ENCODE peak calls at places on chromosome 12, in nine cellular contexts. One of them, this sample, is unnamed.

GRCh38 chr12:92070054-92070863 is 75.4 kb downstream of the BTG1 start:
- DNase-seq in CD14-positive monocyte: no peak
- DNase-seq in B cell: no peak
- DNase-seq in endothelial cell: no peak
- DNase-seq in GM13977: no peak
- DNase-seq in hepatocyte: peak; percentile 78
- DNase-seq in coronary artery: no peak
- DNase-seq in AG09309: no peak
- DNase-seq in colonic mucosa: peak; percentile 74
- DNase-seq in this sample: no peak

GRCh38 chr12:57110189-57111045 is 745 bp downstream of the STAT6 start:
- DNase-seq in CD14-positive monocyte: no peak
- DNase-seq in B cell: peak; percentile 82
- DNase-seq in coronary artery: no peak
- DNase-seq in hepatocyte: peak; percentile 70
- DNase-seq in AG09309: no peak
- DNase-seq in GM13977: peak; percentile 81
- DNase-seq in endothelial cell: peak; percentile 61
- DNase-seq in colonic mucosa: peak; percentile 89
- DNase-seq in this sample: no peak

GRCh38 chr12:53355121-53355520 is 19.0 kb upstream of the SP7 start:
- DNase-seq in coronary artery: no peak
- DNase-seq in GM13977: no peak
- DNase-seq in AG09309: no peak
- DNase-seq in CD14-positive monocyte: no peak
- DNase-seq in hepatocyte: no peak
- DNase-seq in endothelial cell: no peak
- DNase-seq in colonic mucosa: no peak
- DNase-seq in B cell: no peak
- DNase-seq in this sample: no peak

GRCh38 chr12:24756479-24757024 is 192.3 kb downstream of the BCAT1 start:
- DNase-seq in coronary artery: no peak
- DNase-seq in B cell: no peak
- DNase-seq in hepatocyte: no peak
- DNase-seq in colonic mucosa: no peak
- DNase-seq in AG09309: no peak
- DNase-seq in endothelial cell: no peak
- DNase-seq in CD14-positive monocyte: no peak
- DNase-seq in GM13977: no peak
- DNase-seq in this sample: no peak

GRCh38 chr12:88416786-88417185 is 163.5 kb downstream of the KITLG start:
- DNase-seq in coronary artery: no peak
- DNase-seq in hepatocyte: no peak
- DNase-seq in colonic mucosa: no peak
- DNase-seq in AG09309: no peak
- DNase-seq in B cell: no peak
- DNase-seq in endothelial cell: no peak
- DNase-seq in CD14-positive monocyte: no peak
- DNase-seq in GM13977: no peak
- DNase-seq in this sample: no peak

GRCh38 chr12:104749555-104749954 is 208.5 kb downstream of the SLC41A2 start:
- DNase-seq in hepatocyte: no peak
- DNase-seq in CD14-positive monocyte: no peak
- DNase-seq in endothelial cell: no peak
- DNase-seq in B cell: no peak
- DNase-seq in colonic mucosa: no peak
- DNase-seq in GM13977: no peak
- DNase-seq in AG09309: no peak
- DNase-seq in coronary artery: no peak
- DNase-seq in this sample: no peak

GRCh38 chr12:132393245-132393795 is 63.9 kb upstream of the GALNT9 start:
- DNase-seq in B cell: peak; percentile 11
- DNase-seq in GM13977: no peak
- DNase-seq in CD14-positive monocyte: peak; percentile 40
- DNase-seq in AG09309: no peak
- DNase-seq in coronary artery: no peak
- DNase-seq in endothelial cell: no peak
- DNase-seq in hepatocyte: peak; percentile 44
- DNase-seq in colonic mucosa: no peak
- DNase-seq in this sample: no peak

GRCh38 chr12:115623764-115624334 is 653.6 kb downstream of the MED13L start:
- DNase-seq in CD14-positive monocyte: no peak
- DNase-seq in B cell: no peak
- DNase-seq in GM13977: no peak
- DNase-seq in colonic mucosa: no peak
- DNase-seq in hepatocyte: no peak
- DNase-seq in coronary artery: no peak
- DNase-seq in endothelial cell: no peak
- DNase-seq in AG09309: no peak
- DNase-seq in this sample: no peak

GRCh38 chr12:130831876-130832405 is 7.1 kb downstream of the STX2 start:
- DNase-seq in hepatocyte: no peak
- DNase-seq in colonic mucosa: no peak
- DNase-seq in CD14-positive monocyte: no peak
- DNase-seq in endothelial cell: no peak
- DNase-seq in coronary artery: peak; percentile 53
- DNase-seq in AG09309: no peak
- DNase-seq in B cell: no peak
- DNase-seq in GM13977: no peak
- DNase-seq in this sample: no peak

GRCh38 chr12:63124778-63125177 is 26.2 kb downstream of the AVPR1A start:
- DNase-seq in B cell: no peak
- DNase-seq in GM13977: no peak
- DNase-seq in CD14-positive monocyte: no peak
- DNase-seq in hepatocyte: no peak
- DNase-seq in colonic mucosa: no peak
- DNase-seq in coronary artery: no peak
- DNase-seq in AG09309: no peak
- DNase-seq in endothelial cell: no peak
- DNase-seq in this sample: no peak
- TF ChIP-seq CTCF in B cell: no peak
- TF ChIP-seq CTCF in GM13977: no peak
- TF ChIP-seq CTCF in CD14-positive monocyte: no peak
- TF ChIP-seq CTCF in hepatocyte: no peak
- TF ChIP-seq CTCF in colonic mucosa: no peak
- TF ChIP-seq CTCF in coronary artery: no peak
- TF ChIP-seq CTCF in AG09309: no peak
- TF ChIP-seq CTCF in endothelial cell: no peak
- TF ChIP-seq CTCF in this sample: no peak

GRCh38 chr12:78085562-78086182 is 255.0 kb downstream of the NAV3 start:
- DNase-seq in endothelial cell: no peak
- DNase-seq in B cell: no peak
- DNase-seq in colonic mucosa: no peak
- DNase-seq in GM13977: no peak
- DNase-seq in CD14-positive monocyte: no peak
- DNase-seq in hepatocyte: no peak
- DNase-seq in coronary artery: no peak
- DNase-seq in AG09309: no peak
- DNase-seq in this sample: no peak

GRCh38 chr12:78087363-78087675 is 256.6 kb downstream of the NAV3 start:
- DNase-seq in coronary artery: no peak
- DNase-seq in endothelial cell: no peak
- DNase-seq in hepatocyte: no peak
- DNase-seq in B cell: no peak
- DNase-seq in AG09309: no peak
- DNase-seq in GM13977: no peak
- DNase-seq in CD14-positive monocyte: no peak
- DNase-seq in colonic mucosa: no peak
- DNase-seq in this sample: no peak

GRCh38 chr12:78081590-78082314 is 251.1 kb downstream of the NAV3 start:
- DNase-seq in hepatocyte: no peak
- DNase-seq in coronary artery: no peak
- DNase-seq in colonic mucosa: no peak
- DNase-seq in endothelial cell: no peak
- DNase-seq in GM13977: no peak
- DNase-seq in AG09309: no peak
- DNase-seq in B cell: no peak
- DNase-seq in CD14-positive monocyte: no peak
- DNase-seq in this sample: no peak

GRCh38 chr12:78088391-78088832 is 257.7 kb downstream of the NAV3 start:
- DNase-seq in coronary artery: no peak
- DNase-seq in colonic mucosa: no peak
- DNase-seq in endothelial cell: no peak
- DNase-seq in hepatocyte: no peak
- DNase-seq in GM13977: no peak
- DNase-seq in AG09309: no peak
- DNase-seq in CD14-positive monocyte: no peak
- DNase-seq in B cell: no peak
- DNase-seq in this sample: no peak

DNA sequence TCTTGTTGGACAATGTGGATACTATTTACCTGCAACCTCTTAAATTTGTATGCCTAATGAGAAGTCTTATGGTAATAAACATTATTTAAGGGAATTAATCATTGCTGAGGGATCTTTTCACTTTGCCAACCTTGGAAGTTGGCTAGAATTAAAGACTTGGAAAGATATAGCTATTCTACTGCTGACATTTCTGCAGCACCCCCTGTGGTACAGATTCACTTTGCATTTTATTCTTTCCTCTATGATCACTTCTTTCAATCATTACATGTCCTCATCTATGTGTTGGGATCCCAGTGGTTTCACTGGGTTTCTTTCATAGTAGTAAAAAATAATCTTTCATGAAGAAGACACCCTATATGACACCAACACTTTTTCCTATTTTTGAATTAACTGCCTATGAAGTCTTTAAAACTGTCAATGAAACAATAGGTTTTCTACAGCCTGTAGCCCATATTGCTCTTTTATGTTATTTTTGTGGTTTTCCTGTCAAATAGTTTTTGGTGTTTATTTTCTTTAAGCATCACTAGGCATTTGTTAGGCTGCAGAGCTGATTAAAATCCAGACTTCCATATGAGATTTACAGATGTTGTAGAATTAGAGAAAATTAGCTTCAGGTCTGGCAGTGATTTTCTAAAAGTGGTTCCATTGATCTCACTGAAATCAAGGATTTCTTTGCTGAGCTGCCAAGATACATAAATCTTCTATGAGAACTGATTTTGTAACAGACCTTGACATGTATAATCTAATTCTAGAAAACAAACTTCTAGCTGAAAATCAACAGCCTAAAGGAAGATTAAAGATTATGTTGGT is 256.1 kb downstream of the NAV3 start:
- DNase-seq in colonic mucosa: no peak
- DNase-seq in B cell: no peak
- DNase-seq in endothelial cell: no peak
- DNase-seq in hepatocyte: no peak
- DNase-seq in coronary artery: no peak
- DNase-seq in AG09309: no peak
- DNase-seq in GM13977: no peak
- DNase-seq in CD14-positive monocyte: no peak
- DNase-seq in this sample: no peak
- TF ChIP-seq CTCF in colonic mucosa: no peak
- TF ChIP-seq CTCF in B cell: no peak
- TF ChIP-seq CTCF in endothelial cell: peak; percentile 21
- TF ChIP-seq CTCF in hepatocyte: no peak
- TF ChIP-seq CTCF in coronary artery: no peak
- TF ChIP-seq CTCF in AG09309: no peak
- TF ChIP-seq CTCF in GM13977: no peak
- TF ChIP-seq CTCF in CD14-positive monocyte: no peak
- TF ChIP-seq CTCF in this sample: peak; percentile 41

DNA sequence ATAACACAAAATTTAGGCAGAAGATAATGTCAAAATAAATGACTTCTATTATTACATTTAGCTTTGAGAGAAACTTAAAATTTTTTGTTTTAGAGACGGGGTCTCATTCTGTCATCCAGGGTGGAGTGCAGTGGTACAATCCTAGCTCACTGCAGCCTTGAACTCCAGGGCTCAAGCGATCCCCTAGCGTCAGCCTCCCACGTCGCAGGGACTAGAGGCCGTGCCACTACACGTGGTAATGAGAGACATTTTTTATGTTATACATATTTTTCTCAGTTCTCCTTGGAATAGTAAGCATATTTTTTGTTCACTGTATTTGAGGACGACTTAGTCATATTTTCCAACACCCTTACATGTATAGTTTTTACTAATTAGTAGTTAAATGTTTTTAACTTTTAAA is 21.5 kb upstream of the NUDT4 start:
- DNase-seq in endothelial cell: no peak
- DNase-seq in AG09309: no peak
- DNase-seq in CD14-positive monocyte: no peak
- DNase-seq in hepatocyte: no peak
- DNase-seq in GM13977: no peak
- DNase-seq in B cell: no peak
- DNase-seq in colonic mucosa: no peak
- DNase-seq in coronary artery: no peak
- DNase-seq in this sample: no peak
- TF ChIP-seq CTCF in endothelial cell: no peak
- TF ChIP-seq CTCF in AG09309: no peak
- TF ChIP-seq CTCF in CD14-positive monocyte: no peak
- TF ChIP-seq CTCF in hepatocyte: no peak
- TF ChIP-seq CTCF in GM13977: no peak
- TF ChIP-seq CTCF in B cell: no peak
- TF ChIP-seq CTCF in colonic mucosa: no peak
- TF ChIP-seq CTCF in coronary artery: no peak
- TF ChIP-seq CTCF in this sample: no peak

GRCh38 chr12:82686223-82687019 is at the start of gene TMTC2:
- DNase-seq in B cell: peak; percentile 83
- DNase-seq in colonic mucosa: peak; percentile 97
- DNase-seq in AG09309: peak; percentile 57
- DNase-seq in endothelial cell: peak; percentile 87
- DNase-seq in coronary artery: peak; percentile 94
- DNase-seq in CD14-positive monocyte: peak; percentile 90
- DNase-seq in hepatocyte: peak; percentile 97
- DNase-seq in GM13977: peak; percentile 93
- DNase-seq in this sample: peak; percentile 97

GRCh38 chr12:82688619-82689018 is 1.9 kb downstream of the TMTC2 start:
- DNase-seq in CD14-positive monocyte: no peak
- DNase-seq in colonic mucosa: no peak
- DNase-seq in AG09309: no peak
- DNase-seq in endothelial cell: no peak
- DNase-seq in hepatocyte: no peak
- DNase-seq in B cell: no peak
- DNase-seq in GM13977: no peak
- DNase-seq in coronary artery: no peak
- DNase-seq in this sample: no peak

GRCh38 chr12:82687020-82687951 is 580 bp downstream of the TMTC2 start:
- DNase-seq in CD14-positive monocyte: no peak
- DNase-seq in coronary artery: peak; percentile 83
- DNase-seq in endothelial cell: peak; percentile 49
- DNase-seq in GM13977: peak; percentile 47
- DNase-seq in AG09309: no peak
- DNase-seq in B cell: peak; percentile 48
- DNase-seq in hepatocyte: peak; percentile 67
- DNase-seq in colonic mucosa: peak; percentile 85
- DNase-seq in this sample: no peak

GRCh38 chr12:82685721-82686222 is 934 bp upstream of the TMTC2 start:
- DNase-seq in B cell: peak; percentile 88
- DNase-seq in AG09309: peak; percentile 85
- DNase-seq in CD14-positive monocyte: peak; percentile 90
- DNase-seq in colonic mucosa: peak; percentile 98
- DNase-seq in hepatocyte: peak; percentile 99
- DNase-seq in GM13977: peak; percentile 64
- DNase-seq in coronary artery: peak; percentile 93
- DNase-seq in endothelial cell: peak; percentile 91
- DNase-seq in this sample: peak; percentile 97

DNA sequence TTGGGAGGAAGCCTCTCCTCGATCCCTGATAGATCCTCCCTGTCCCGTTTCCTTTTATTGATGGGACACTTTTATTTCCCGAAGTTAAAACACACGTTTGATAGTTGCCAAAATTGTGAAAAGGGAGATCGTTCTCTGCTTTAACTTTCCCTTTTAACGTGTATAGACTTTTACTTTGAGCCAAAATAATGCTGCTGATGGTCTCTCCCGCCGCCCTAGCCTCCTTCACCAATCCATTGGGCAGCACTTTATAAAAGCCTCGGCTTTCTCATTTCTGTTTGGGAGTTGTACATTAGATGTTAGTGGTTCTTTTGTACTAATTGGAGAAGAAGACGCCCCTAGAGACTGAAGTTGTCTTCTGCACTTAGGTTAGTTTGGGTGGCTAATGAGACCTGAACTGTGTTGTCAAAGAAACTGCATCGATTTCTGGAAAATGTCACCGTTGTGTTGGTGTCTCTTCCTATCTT is 1.4 kb downstream of the TMTC2 start:
- DNase-seq in CD14-positive monocyte: no peak
- DNase-seq in endothelial cell: no peak
- DNase-seq in AG09309: no peak
- DNase-seq in GM13977: no peak
- DNase-seq in colonic mucosa: no peak
- DNase-seq in coronary artery: no peak
- DNase-seq in B cell: no peak
- DNase-seq in hepatocyte: peak; percentile 10
- DNase-seq in this sample: no peak
- TF ChIP-seq CTCF in CD14-positive monocyte: peak; percentile 29
- TF ChIP-seq CTCF in endothelial cell: peak; percentile 14
- TF ChIP-seq CTCF in AG09309: peak; percentile 18
- TF ChIP-seq CTCF in GM13977: peak; percentile 20
- TF ChIP-seq CTCF in colonic mucosa: no peak
- TF ChIP-seq CTCF in coronary artery: no peak
- TF ChIP-seq CTCF in B cell: no peak
- TF ChIP-seq CTCF in hepatocyte: peak; percentile 18
- TF ChIP-seq CTCF in this sample: no peak

This sample was measured in osteocyte.